ENCODE peak calls at places on chromosomes 4 and X, in seven cellular contexts. Y is kidney epithelial cell; B is NCI-H1694; N is stimulated activated CD8-positive, alpha-beta memory T cell treated with anti-CD3 and anti-CD28 coated beads, Interleukin-15, amount 100 ng/mL, for 4 hours; E is activated CD8-positive, alpha-beta T cell treated with anti-CD3 and anti-CD28 coated beads, Interleukin-2, amount 10 ng/mL, durations not matched to agents 7 days and 5 days; A is H7; M is H9. P is an unnamed sample.

GRCh38 chrX:19176901-19177630 is 54.8 kb upstream of the ADGRG2 start:
- DNase-seq in Y (no peak), E (no peak), M (no peak), A (no peak), N (no peak), B (no peak), P (no peak)

GRCh38 chr4:15327311-15328298 is 100.2 kb upstream of the C1QTNF7 start:
- DNase-seq in N (no peak), B (no peak), Y (no peak), M (no peak), E (no peak), A (no peak), P (no peak)

GRCh38 chr4:152448038-152448437 is 87.9 kb downstream of the FBXW7 start:
- DNase-seq in N (no peak), M (no peak), Y (no peak), A (no peak), E (no peak), B (no peak), P (no peak)

GRCh38 chr4:13527192-13527982 is 16.9 kb downstream of the NKX3-2 start:
- DNase-seq in A (peak), E (no peak), N (no peak), Y (no peak), B (no peak), M (no peak), P (no peak)

GRCh38 chr4:150280081-150280950 is 202.1 kb downstream of the DCLK2 start:
- DNase-seq in B (no peak), A (no peak), M (no peak), N (no peak), E (no peak), Y (peak), P (no peak)

GRCh38 chrX:84219551-84219950 is 31.6 kb upstream of the RPS6KA6 start:
- DNase-seq in Y (peak), E (no peak), A (no peak), B (no peak), M (no peak), N (no peak), P (no peak)

GRCh38 chr4:186304816-186305520 is 39.0 kb downstream of the F11 start:
- DNase-seq in N (no peak), B (no peak), A (no peak), M (no peak), Y (no peak), E (no peak), P (peak)

GRCh38 chr4:69861756-69862155 is 1.8 kb upstream of the SULT1E1 start:
- DNase-seq in A (no peak), N (no peak), E (no peak), Y (no peak), B (no peak), M (no peak), P (no peak)

GRCh38 chr4:105306158-105306781 is 159.6 kb downstream of the TET2 start:
- DNase-seq in E (peak), M (no peak), B (no peak), N (peak), Y (no peak), A (no peak), P (no peak)

GRCh38 chrX:68273887-68274286 is 159.4 kb downstream of the OPHN1 start:
- DNase-seq in B (no peak), M (peak), A (no peak), Y (no peak), E (no peak), N (no peak), P (no peak)

GRCh38 chrX:38799995-38800394 is 1.3 kb upstream of the MID1IP1 start:
- DNase-seq in A (no peak), E (peak), B (no peak), M (no peak), Y (no peak), N (no peak), P (no peak)

GRCh38 chrX:66030505-66031317 is 9.2 kb downstream of the VSIG4 start:
- DNase-seq in M (peak), E (peak), Y (no peak), B (peak), N (no peak), A (no peak), P (no peak)

GRCh38 chr4:142092941-142093340 is 456.6 kb downstream of the IL15 start:
- DNase-seq in M (no peak), Y (no peak), A (no peak), E (no peak), N (no peak), B (no peak), P (no peak)

GRCh38 chrX:69285881-69286545 is 120.8 kb upstream of the PJA1 start:
- DNase-seq in E (peak), Y (no peak), N (peak), B (peak), A (peak), M (no peak), P (peak)

GRCh38 chr4:82376109-82376508 is 2.3 kb upstream of the HNRNPD start:
- DNase-seq in N (no peak), B (no peak), Y (no peak), A (no peak), M (no peak), E (no peak), P (no peak)

GRCh38 chrX:1425381-1425780 is 27.3 kb downstream of the ASMTL start:
- DNase-seq in E (no peak), N (no peak), Y (no peak), M (no peak), A (no peak), B (no peak), P (no peak)

GRCh38 chrX:143940119-143940518 is 56.2 kb downstream of the UBE2NL start:
- DNase-seq in E (no peak), N (no peak), A (no peak), Y (no peak), M (no peak), B (no peak), P (no peak)

GRCh38 chr4:8874896-8875680 is 3.4 kb upstream of the HMX1 start:
- DNase-seq in M (no peak), A (no peak), Y (no peak), N (no peak), B (no peak), E (no peak), P (no peak)

GRCh38 chr4:137572163-137572562 is 39.9 kb upstream of the PCDH18 start:
- DNase-seq in N (no peak), M (no peak), E (no peak), Y (no peak), B (no peak), A (no peak), P (no peak)

GRCh38 chrX:154458954-154459829 is 1.1 kb downstream of the PLXNA3 start:
- DNase-seq in B (peak), E (peak), Y (no peak), A (no peak), M (no peak), N (no peak), P (peak)

GRCh38 chrX:98071331-98071730 is 1187.6 kb downstream of the RPA4 start:
- DNase-seq in E (no peak), Y (no peak), A (no peak), M (no peak), B (no peak), N (no peak), P (no peak)

GRCh38 chr4:54509057-54509456 is 148.7 kb upstream of the KIT start:
- DNase-seq in A (no peak), N (no peak), B (no peak), M (no peak), Y (no peak), E (no peak), P (no peak)

GRCh38 chr4:73948990-73949706 is 32.7 kb downstream of the PF4 start:
- DNase-seq in B (no peak), Y (no peak), A (no peak), N (no peak), E (no peak), M (no peak), P (no peak)

P was measured in cerebellum.